ENCODE peak calls at places on chromosomes 16 and 17, in eight cellular contexts. V, B, D, U, R, A, S and G are unnamed samples.

GRCh38 chr16:89194340-89195311 is 5.7 kb downstream of the SLC22A31 start:
- DNase-seq in D (peak; percentile 28), U (no peak), V (no peak), B (no peak), S (no peak), A (no peak), R (no peak), G (no peak)

GRCh38 chr17:31490991-31491793 is 99.7 kb downstream of the RAB11FIP4 start:
- DNase-seq in U (no peak), B (no peak), R (no peak), V (no peak), A (no peak), S (no peak), D (no peak), G (peak; percentile 59)

GRCh38 chr17:75614006-75614405 is 19.2 kb upstream of the SMIM5 start:
- DNase-seq in D (no peak), S (no peak), U (no peak), V (no peak), R (no peak), B (no peak), A (no peak), G (no peak)

GRCh38 chr16:10333321-10334032 is 52.4 kb upstream of the ATF7IP2 start:
- DNase-seq in S (no peak), U (no peak), A (peak; percentile 51), B (no peak), D (no peak), R (no peak), V (no peak), G (no peak)

GRCh38 chr17:38587956-38588771 is 17.6 kb downstream of the SRCIN1 start:
- DNase-seq in S (no peak), B (no peak), V (no peak), U (no peak), D (no peak), R (no peak), A (no peak), G (no peak)

GRCh38 chr16:68473358-68474064 is 25.2 kb upstream of the SMPD3 start:
- DNase-seq in A (no peak), D (no peak), S (no peak), R (no peak), U (peak; percentile 45), B (no peak), V (no peak), G (peak; percentile 90)

GRCh38 chr17:81487487-81488275 is 24.9 kb downstream of the ACTG1 start:
- DNase-seq in V (peak; percentile 69), R (no peak), S (peak; percentile 79), A (peak; percentile 65), U (peak; percentile 75), B (peak; percentile 68), D (peak; percentile 84), G (peak; percentile 82)

GRCh38 chr17:79500738-79501533 is 109.9 kb downstream of the RBFOX3 start:
- DNase-seq in A (no peak), D (no peak), S (no peak), U (no peak), V (no peak), B (no peak), R (no peak), G (peak; percentile 56)

GRCh38 chr16:87584271-87584670 is 18.0 kb upstream of the JPH3 start:
- DNase-seq in S (no peak), A (no peak), B (no peak), D (no peak), V (no peak), U (no peak), R (no peak), G (no peak)

GRCh38 chr17:76688165-76688622 is 22.6 kb downstream of the MXRA7 start:
- DNase-seq in S (no peak), R (no peak), V (no peak), D (no peak), U (no peak), A (no peak), B (no peak), G (no peak)

GRCh38 chr17:77373298-77374169 is 232.8 kb downstream of the SEC14L1 start:
- DNase-seq in V (no peak), U (peak; percentile 46), D (no peak), A (peak; percentile 56), B (no peak), S (no peak), R (no peak), G (no peak)

GRCh38 chr16:641326-642188 is at the start of gene MCRIP2:
- DNase-seq in R (peak; percentile 76), A (peak; percentile 47), S (peak; percentile 49), B (peak; percentile 73), V (peak; percentile 44), D (peak; percentile 93), U (peak; percentile 85), G (peak; percentile 87)

GRCh38 chr17:65394811-65395472 is 166.5 kb downstream of the AXIN2 start:
- DNase-seq in A (no peak), B (no peak), U (no peak), R (no peak), S (no peak), D (no peak), V (no peak), G (no peak)

GRCh38 chr17:1793447-1793806 is 31.6 kb downstream of the SERPINF1 start:
- DNase-seq in U (no peak), S (no peak), B (peak; percentile 46), D (no peak), V (no peak), A (no peak), R (no peak), G (peak; percentile 57)

GRCh38 chr17:39231091-39231561 is 5.4 kb upstream of the STAC2 start:
- DNase-seq in A (no peak), S (no peak), V (no peak), D (no peak), B (no peak), R (no peak), U (no peak), G (no peak)

GRCh38 chr16:8894736-8895334 is 12.7 kb downstream of the LITAFD start:
- DNase-seq in R (no peak), D (no peak), U (no peak), A (no peak), S (no peak), B (no peak), V (no peak), G (no peak)
- H3K36me3 ChIP-seq in R (peaks cover 91% of the 10 kb centered on the region), D (peaks cover 88% of the 10 kb centered on the region), U (peaks cover 68% of the 10 kb centered on the region), A (peaks cover 65% of the 10 kb centered on the region), S (peaks cover 97% of the 10 kb centered on the region), B (peaks cover 27% of the 10 kb centered on the region), V (peaks cover 74% of the 10 kb centered on the region), G (peaks cover 40% of the 10 kb centered on the region)

DNA sequence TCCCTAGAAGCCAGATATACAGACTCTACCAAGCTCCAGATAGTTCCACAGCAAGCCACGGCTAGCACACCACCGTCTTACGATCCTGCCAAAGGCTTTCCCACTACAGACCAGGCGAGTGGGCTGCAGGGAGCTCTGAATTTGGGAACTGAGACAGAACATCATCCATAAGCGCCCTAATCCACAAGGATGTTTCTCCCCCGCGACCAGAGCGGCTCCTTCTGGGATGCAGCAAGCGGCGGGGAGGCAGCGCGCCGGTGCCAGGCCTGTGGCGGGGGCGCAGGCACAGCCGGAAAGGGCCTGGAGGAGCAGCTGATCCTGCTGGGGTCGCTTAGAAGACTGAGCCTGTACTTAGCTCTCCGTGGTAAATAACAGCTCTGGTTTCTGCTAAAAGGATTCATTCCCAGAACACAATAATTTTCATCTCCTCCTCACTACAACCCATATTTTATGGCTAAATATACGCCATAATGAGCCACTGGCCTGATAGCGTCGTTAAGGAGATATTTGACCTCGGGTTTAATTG is 16.2 kb upstream of the FOXF1 start:
- DNase-seq in V (no peak), U (no peak), S (no peak), A (no peak), D (no peak), R (no peak), B (no peak), G (no peak)
- H3K27me3 ChIP-seq in V (peaks cover 15% of the 10 kb centered on the region), U (peaks cover 4% of the 10 kb centered on the region), S (no peaks in the 10 kb centered on the region), A (peaks cover 9% of the 10 kb centered on the region), D (peaks cover 60% of the 10 kb centered on the region), R (peaks cover 59% of the 10 kb centered on the region), B (peaks cover 42% of the 10 kb centered on the region), G (peaks cover 21% of the 10 kb centered on the region)

GRCh38 chr16:58634265-58634802 is 4.7 kb upstream of the CNOT1 start:
- DNase-seq in V (no peak), A (no peak), B (no peak), U (no peak), S (no peak), D (no peak), R (no peak), G (peak; percentile 78)
- H3K36me3 ChIP-seq in V (no peaks in the 10 kb centered on the region), A (no peaks in the 10 kb centered on the region), B (no peaks in the 10 kb centered on the region), U (no peaks in the 10 kb centered on the region), S (peaks cover 3% of the 10 kb centered on the region), D (no peaks in the 10 kb centered on the region), R (no peaks in the 10 kb centered on the region), G (no peaks in the 10 kb centered on the region)

GRCh38 chr17:34386925-34387550 is 24.0 kb upstream of the CCL1 start:
- DNase-seq in S (no peak), V (no peak), A (no peak), D (no peak), B (no peak), U (no peak), R (no peak), G (no peak)

GRCh38 chr17:34387566-34387965 is 24.5 kb upstream of the CCL1 start:
- DNase-seq in A (no peak), S (no peak), U (no peak), R (no peak), V (no peak), D (no peak), B (no peak), G (no peak)

GRCh38 chr17:34391241-34391640 is 28.2 kb upstream of the CCL1 start:
- DNase-seq in B (no peak), S (no peak), U (no peak), A (no peak), D (no peak), R (no peak), V (no peak), G (no peak)

GRCh38 chr17:34390649-34391048 is 27.6 kb upstream of the CCL1 start:
- DNase-seq in B (no peak), R (no peak), V (no peak), D (no peak), U (no peak), S (no peak), A (no peak), G (no peak)

GRCh38 chr17:34389343-34389742 is 26.3 kb upstream of the CCL1 start:
- DNase-seq in R (no peak), U (no peak), V (no peak), S (no peak), B (no peak), D (no peak), A (no peak), G (no peak)
- H3K27me3 ChIP-seq in R (no peaks in the 10 kb centered on the region), U (no peaks in the 10 kb centered on the region), V (no peaks in the 10 kb centered on the region), S (peaks cover 3% of the 10 kb centered on the region), B (peaks cover 4% of the 10 kb centered on the region), D (peaks cover 4% of the 10 kb centered on the region), A (no peaks in the 10 kb centered on the region), G (no peaks in the 10 kb centered on the region)